ENCODE peak calls at places on chromosomes 5 and 9, in six cellular contexts. J, V, C, X, R and T are unnamed samples. For H3K4me1, the result is how much of the 10 kb centered on the place peaks cover.

GRCh38 chr9:131252120-131252519 is 24.2 kb downstream of the FAM78A start:
- ATAC-seq in R (peak), J (peak), V (no peak), X (no peak), C (no peak), T (no peak)

GRCh38 chr5:88230546-88231066 is 38.0 kb downstream of the TMEM161B start:
- ATAC-seq in R (no peak), J (no peak), C (no peak), X (no peak), V (no peak), T (no peak)

GRCh38 chr5:36017004-36017403 is 25.8 kb upstream of the UGT3A1 start:
- ATAC-seq in C (no peak), X (no peak), R (no peak), J (no peak), V (no peak), T (no peak)

GRCh38 chr5:107119656-107120055 is 551.1 kb downstream of the EFNA5 start:
- ATAC-seq in R (no peak), V (no peak), J (no peak), C (no peak), X (no peak), T (no peak)

GRCh38 chr5:113520429-113520828 is 6.9 kb downstream of the YTHDC2 start:
- ATAC-seq in R (no peak), X (peak), C (no peak), J (no peak), V (peak), T (no peak)

GRCh38 chr5:77157732-77158532 is 52.5 kb upstream of the PDE8B start:
- ATAC-seq in R (no peak), J (no peak), X (no peak), V (no peak), C (no peak), T (no peak)

GRCh38 chr5:37015795-37016666 is 139.5 kb downstream of the NIPBL start:
- ATAC-seq in C (no peak), R (no peak), J (no peak), X (no peak), V (no peak), T (no peak)

GRCh38 chr5:108720416-108720815 is 27.3 kb upstream of the FER start:
- ATAC-seq in C (no peak), J (peak), R (no peak), X (no peak), V (peak), T (no peak)

GRCh38 chr9:6870650-6871477 is 113.1 kb downstream of the KDM4C start:
- ATAC-seq in R (no peak), J (no peak), X (peak), C (no peak), V (no peak), T (no peak)

GRCh38 chr9:113164536-113165300 is 13.9 kb downstream of the SLC31A2 start:
- ATAC-seq in R (no peak), C (no peak), V (no peak), J (no peak), X (no peak), T (peak)

GRCh38 chr5:102971693-102972293 is 148.1 kb downstream of the GIN1 start:
- ATAC-seq in C (peak), X (peak), R (no peak), V (peak), J (peak), T (peak)

GRCh38 chr5:16464664-16465543 is 696 bp downstream of the ZNF622 start:
- ATAC-seq in X (peak), R (peak), C (peak), V (peak), J (peak), T (peak)

GRCh38 chr5:132489871-132490483 is 596 bp downstream of the IRF1 start:
- ATAC-seq in C (peak), R (no peak), V (peak), J (peak), X (peak), T (peak)

GRCh38 chr5:54296386-54296785 is 14.0 kb downstream of the ARL15 start:
- ATAC-seq in R (peak), X (no peak), V (peak), C (no peak), J (peak), T (no peak)

GRCh38 chr9:108972626-108973209 is 38.5 kb downstream of the ABITRAM start:
- ATAC-seq in R (no peak), X (no peak), J (no peak), V (no peak), C (no peak), T (no peak)

GRCh38 chr9:91391426-91392217 is 29.9 kb upstream of the AUH start:
- ATAC-seq in J (no peak), V (no peak), R (no peak), C (no peak), X (no peak), T (no peak)

GRCh38 chr9:84846501-84847323 is 177.2 kb downstream of the NTRK2 start:
- ATAC-seq in J (no peak), C (no peak), R (no peak), V (no peak), X (no peak), T (no peak)

GRCh38 chr5:109830955-109831502 is 141.3 kb downstream of the MAN2A1 start:
- ATAC-seq in C (no peak), X (no peak), J (no peak), R (no peak), V (no peak), T (no peak)

GRCh38 chr9:5760338-5760737 is 72.6 kb downstream of the ERMP1 start:
- ATAC-seq in V (no peak), R (no peak), J (no peak), C (no peak), X (no peak), T (no peak)

GRCh38 chr9:136482046-136482792 is 621 bp downstream of the SEC16A start:
- ATAC-seq in J (no peak), C (no peak), R (no peak), X (no peak), V (no peak), T (no peak)

GRCh38 chr9:117945286-117945685 is 241.1 kb downstream of the TLR4 start:
- ATAC-seq in C (no peak), J (no peak), R (no peak), X (no peak), V (no peak), T (no peak)

DNA sequence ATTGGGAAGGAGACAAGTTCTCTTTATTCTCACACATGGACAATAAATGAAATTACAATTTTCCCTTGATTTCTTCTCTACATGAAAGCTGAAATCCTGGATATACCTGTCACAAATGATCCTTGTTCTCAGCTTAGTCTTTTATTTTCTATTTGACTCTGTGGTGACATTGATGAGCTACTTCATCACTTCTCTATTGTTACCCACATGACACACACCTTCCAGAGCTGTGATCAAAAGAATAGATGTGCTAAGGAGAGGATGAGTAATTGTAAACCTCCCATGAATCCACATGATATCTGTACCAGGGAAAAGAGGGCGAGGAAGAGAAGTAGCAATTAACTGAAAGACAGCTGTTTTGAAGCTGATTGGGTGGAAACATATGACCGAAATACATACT is 102.0 kb downstream of the CAVIN4 start:
- ATAC-seq in J (no peak), V (no peak), C (no peak), X (no peak), R (no peak), T (no peak)
- TF ChIP-seq EP300 in J (no peak), V (no peak), C (no peak), X (no peak), R (no peak), T (no peak)

DNA sequence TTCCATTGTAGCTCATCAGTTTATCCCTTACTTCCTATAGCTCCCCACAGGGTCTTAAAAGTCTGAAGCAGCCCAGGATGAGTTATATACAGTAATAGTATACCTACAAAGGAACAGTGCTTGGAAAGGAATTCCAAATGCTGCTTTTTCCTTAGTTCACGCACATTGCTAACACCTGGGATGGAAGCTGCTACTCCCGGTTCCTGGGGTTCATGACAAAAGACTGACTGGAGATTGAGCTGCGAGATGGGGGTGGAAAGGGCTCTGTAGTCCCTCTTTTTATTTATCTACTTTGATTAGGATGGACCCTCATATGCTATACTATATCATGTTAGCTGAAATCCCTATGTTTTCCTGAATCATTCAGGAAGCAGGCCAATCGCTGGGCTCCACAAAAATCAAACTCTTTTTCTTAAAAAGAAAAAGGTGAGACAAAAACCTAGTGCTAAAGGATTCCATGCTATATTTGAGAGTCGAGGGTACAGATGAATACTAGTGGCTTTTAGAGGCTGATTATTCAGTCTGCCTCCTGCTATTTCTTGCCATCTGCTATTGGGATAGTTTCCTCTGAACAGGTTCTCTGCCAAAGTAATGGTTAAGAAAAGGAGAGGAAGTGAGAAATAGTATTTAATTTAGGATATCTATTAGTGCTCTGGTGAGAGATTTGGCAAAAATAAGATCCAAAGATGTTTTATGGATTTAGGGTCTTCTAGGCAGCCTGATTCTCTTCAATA is 81.2 kb downstream of the MRPS27 start:
- ATAC-seq in V (no peak), X (no peak), C (no peak), J (no peak), R (no peak), T (no peak)
- H3K4me3 ChIP-seq in V (no peak), X (no peak), C (no peak), J (no peak), R (no peak), T (no peak)

DNA sequence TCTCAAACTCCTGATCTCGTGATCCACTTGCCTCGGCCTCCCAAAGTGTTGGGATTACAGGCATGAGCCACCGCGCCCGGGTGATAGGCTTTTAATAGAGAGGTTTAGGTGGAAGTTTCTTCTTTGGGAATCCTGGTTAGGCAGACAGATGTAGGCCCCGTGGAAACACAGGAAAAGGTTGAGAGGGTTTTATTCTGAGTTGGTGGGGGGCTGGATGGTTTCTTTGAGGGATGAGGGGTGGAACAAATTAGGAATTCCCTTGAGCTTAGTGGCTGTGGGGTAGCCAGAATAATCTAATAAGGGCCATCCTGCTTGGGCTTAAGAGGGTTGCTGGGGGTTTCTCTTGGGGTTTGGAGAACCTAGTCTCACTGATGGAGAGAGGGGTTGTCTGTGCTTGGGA is 30.4 kb downstream of the C9orf50 start:
- ATAC-seq in V (no peak), X (no peak), R (no peak), J (no peak), C (no peak), T (no peak)
- H3K4me1 ChIP-seq in V (under half), X (half or more), R (under half), J (under half), C (under half), T (under half)

DNA sequence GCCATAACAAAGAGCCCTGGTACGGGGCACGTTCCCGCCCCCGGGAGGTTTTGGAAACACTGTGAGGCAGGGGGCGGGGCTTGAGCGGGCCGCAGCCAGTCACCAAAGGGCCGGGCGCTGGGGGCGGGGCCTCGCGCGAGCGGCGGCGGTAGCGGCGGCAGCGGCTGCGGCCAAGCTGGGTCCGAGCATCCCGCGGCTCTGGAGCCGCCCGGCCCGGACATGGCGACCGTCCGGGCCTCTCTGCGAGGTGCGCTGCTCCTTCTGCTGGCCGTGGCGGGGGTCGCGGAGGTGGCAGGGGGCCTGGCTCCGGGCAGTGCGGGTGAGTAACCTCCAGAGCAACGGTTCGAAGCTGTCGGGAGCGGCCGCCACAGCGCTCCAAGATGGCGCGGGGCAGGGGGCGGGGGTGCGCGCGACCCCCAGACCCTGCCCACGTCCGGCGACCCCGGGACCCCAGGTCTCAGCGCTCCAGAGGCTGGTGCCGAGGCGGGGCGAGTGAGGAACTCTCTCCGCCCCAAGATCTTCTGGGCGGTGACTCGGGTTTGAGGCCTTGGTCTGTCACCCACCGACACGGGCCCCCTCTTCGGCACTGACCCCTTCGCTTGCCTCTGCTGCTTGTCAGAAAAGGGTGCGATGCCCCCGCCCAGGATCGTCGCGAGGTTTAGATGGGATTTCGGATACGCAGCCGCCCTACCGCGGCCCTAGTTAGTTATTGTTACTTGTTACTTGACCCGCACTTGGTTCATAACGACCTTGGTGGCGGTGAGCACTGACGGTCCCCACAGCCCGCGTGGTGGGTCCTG is at the start of gene RECK:
- ATAC-seq in C (peak), X (peak), J (peak), V (peak), R (peak), T (peak)
- TF ChIP-seq EP300 in C (no peak), X (no peak), J (no peak), V (no peak), R (no peak), T (no peak)

GRCh38 chr9:28056006-28056405 is 482.7 kb upstream of the C9orf72 start:
- ATAC-seq in V (no peak), C (no peak), X (no peak), J (no peak), R (no peak), T (no peak)

GRCh38 chr9:28052104-28052503 is 478.8 kb upstream of the C9orf72 start:
- ATAC-seq in R (no peak), C (no peak), X (no peak), V (no peak), J (no peak), T (no peak)

GRCh38 chr9:28050046-28050445 is 476.8 kb upstream of the C9orf72 start:
- ATAC-seq in X (no peak), V (no peak), R (no peak), J (no peak), C (no peak), T (no peak)

GRCh38 chr9:28053378-28053777 is 480.1 kb upstream of the C9orf72 start:
- ATAC-seq in C (no peak), X (no peak), V (no peak), R (no peak), J (no peak), T (no peak)

GRCh38 chr9:28051559-28051958 is 478.3 kb upstream of the C9orf72 start:
- ATAC-seq in J (no peak), C (no peak), R (no peak), V (no peak), X (no peak), T (no peak)
- H3K4me3 ChIP-seq in J (no peak), C (no peak), R (no peak), V (no peak), X (no peak), T (no peak)

DNA sequence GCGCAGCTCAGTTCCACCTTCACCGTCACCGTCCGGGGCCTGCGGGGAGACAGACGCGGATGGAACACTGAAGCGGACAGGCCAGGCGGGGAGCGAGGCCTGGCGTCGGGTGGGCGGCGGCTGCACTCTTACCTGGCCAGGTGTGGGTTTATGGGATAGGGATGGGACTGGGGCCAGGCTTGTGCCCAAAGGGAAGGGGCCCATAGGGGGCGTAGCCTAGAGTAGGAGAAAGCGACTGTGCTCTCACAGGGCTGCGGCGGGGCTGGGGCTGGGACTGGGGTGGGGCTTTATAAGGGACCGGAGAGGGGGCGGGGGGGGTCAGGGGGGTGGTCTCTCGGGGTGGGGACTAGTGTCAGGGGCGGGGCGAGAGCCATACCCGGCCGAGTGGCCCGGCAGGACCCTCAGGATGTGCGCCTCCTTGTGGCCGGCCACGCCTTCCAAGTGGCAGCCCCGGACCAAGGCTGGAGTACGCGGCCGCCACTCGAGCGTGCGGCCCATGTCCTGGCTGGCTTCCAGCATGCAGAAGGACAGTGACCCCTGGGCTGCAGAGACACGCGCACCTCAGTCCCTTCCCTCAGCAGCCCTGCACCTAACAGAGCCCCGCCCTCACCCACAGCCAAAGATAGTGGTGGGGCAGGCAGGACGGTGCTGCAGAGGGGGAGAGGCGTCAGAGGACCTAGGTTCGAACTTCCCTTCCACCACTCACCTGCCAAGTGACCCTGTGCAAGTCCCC is 22.8 kb downstream of the FPGS start:
- ATAC-seq in J (peak), R (no peak), X (peak), C (peak), V (peak), T (no peak)
- H3K4me1 ChIP-seq in J (under half), R (under half), X (under half), C (under half), V (under half), T (half or more)

DNA sequence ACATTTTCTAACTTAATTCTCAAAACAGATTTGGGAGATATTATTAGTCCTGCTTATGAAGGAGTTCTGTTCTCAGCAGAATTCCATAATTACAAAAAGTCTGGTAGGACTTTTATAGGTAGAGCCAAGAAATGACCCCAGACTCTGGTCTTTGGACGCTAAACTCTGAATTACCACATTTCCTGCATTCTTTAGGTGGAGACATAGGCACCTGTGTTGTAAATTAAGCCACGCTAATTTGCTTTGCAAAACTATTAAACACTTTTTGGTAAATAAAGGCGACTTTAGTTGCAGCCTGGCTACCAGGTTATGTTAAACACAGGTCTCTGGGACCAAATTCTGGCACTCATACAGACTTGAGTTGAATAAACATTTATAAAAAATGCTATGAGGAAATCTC is 77.7 kb downstream of the C9orf152 start:
- ATAC-seq in X (no peak), V (no peak), J (no peak), R (no peak), C (no peak), T (no peak)
- TF ChIP-seq EP300 in X (no peak), V (no peak), J (no peak), R (no peak), C (no peak), T (no peak)

DNA sequence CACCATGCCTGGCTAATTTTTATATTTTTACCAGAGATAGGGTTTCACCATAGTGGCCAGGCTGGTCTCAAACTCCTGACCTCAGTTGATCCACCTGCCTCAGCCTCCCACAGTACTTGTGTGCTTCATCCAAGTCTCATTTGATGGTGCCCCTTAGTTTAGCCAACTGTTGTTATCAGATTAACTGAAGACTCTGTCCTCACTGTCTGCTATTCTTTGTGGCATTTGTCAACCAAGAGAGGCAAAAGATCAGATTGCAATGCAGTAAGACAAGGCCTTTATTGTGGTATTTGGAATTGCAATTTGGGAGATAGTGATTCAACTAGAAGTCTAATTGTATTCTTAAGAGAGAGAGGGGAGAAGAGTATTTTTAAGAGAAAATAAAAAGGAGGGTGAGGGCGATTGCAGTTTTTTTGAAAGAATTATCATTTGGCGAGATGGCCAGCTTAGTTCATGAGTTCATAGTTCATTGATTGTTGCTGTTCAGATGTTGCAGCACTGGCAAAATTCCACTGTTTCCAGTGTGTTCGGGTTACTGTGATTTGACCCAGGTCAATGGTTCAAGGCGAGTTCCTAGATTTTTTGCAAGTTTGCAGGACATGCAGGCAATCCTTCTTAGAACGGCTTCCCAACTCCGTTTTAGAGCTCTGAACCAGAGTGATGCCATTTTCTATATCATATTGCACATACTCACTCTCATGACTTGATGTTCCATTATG is 1156.9 kb downstream of the CDH9 start:
- ATAC-seq in R (no peak), J (no peak), V (no peak), X (no peak), C (no peak), T (no peak)
- H3K4me3 ChIP-seq in R (no peak), J (no peak), V (no peak), X (no peak), C (no peak), T (no peak)

GRCh38 chr9:36485647-36486453 is 85.8 kb upstream of the RNF38 start:
- ATAC-seq in X (no peak), J (no peak), V (no peak), R (no peak), C (no peak), T (no peak)
- H3K4me1 ChIP-seq in X (under half), J (under half), V (under half), R (under half), C (under half), T (under half)

GRCh38 chr5:31733365-31733764 is 94.4 kb downstream of the PDZD2 start:
- ATAC-seq in X (no peak), J (no peak), R (no peak), V (no peak), C (no peak), T (no peak)
- TF ChIP-seq EP300 in X (no peak), J (no peak), R (no peak), V (no peak), C (no peak), T (no peak)